ENCODE peak calls at places on chromosomes 2 and 18, in seven cellular contexts. One of them, this sample, is unnamed.

GRCh38 chr2:71453404-71454220 is at the start of gene DYSF:
- DNase-seq in IMR-90: peak; percentile 17
- DNase-seq in mesendoderm: peak; percentile 87
- DNase-seq in H9: peak; percentile 85
- DNase-seq in mesenchymal stem cell: peak; percentile 37
- DNase-seq in trophoblast cell: peak; percentile 91
- DNase-seq in H1: peak; percentile 87
- DNase-seq in this sample: peak; percentile 59

GRCh38 chr2:460861-461260 is 173.0 kb upstream of the ALKAL2 start:
- DNase-seq in IMR-90: no peak
- DNase-seq in mesendoderm: no peak
- DNase-seq in H9: peak; percentile 1
- DNase-seq in mesenchymal stem cell: no peak
- DNase-seq in trophoblast cell: no peak
- DNase-seq in H1: no peak
- DNase-seq in this sample: no peak

GRCh38 chr2:201440182-201440581 is 11.1 kb downstream of the TRAK2 start:
- DNase-seq in IMR-90: no peak
- DNase-seq in mesendoderm: peak; percentile 84
- DNase-seq in H9: no peak
- DNase-seq in mesenchymal stem cell: no peak
- DNase-seq in trophoblast cell: peak; percentile 76
- DNase-seq in H1: no peak
- DNase-seq in this sample: no peak

GRCh38 chr2:74001121-74001520 is 16.4 kb downstream of the TET3 start:
- DNase-seq in IMR-90: peak; percentile 50
- DNase-seq in mesendoderm: no peak
- DNase-seq in H9: no peak
- DNase-seq in mesenchymal stem cell: no peak
- DNase-seq in trophoblast cell: no peak
- DNase-seq in H1: no peak
- DNase-seq in this sample: no peak

GRCh38 chr18:67300498-67300897 is 216.0 kb downstream of the DSEL start:
- DNase-seq in IMR-90: no peak
- DNase-seq in mesendoderm: peak; percentile 64
- DNase-seq in H9: no peak
- DNase-seq in mesenchymal stem cell: no peak
- DNase-seq in trophoblast cell: no peak
- DNase-seq in H1: no peak
- DNase-seq in this sample: peak; percentile 23

GRCh38 chr18:25349131-25349925 is 2.6 kb downstream of the ZNF521 start:
- DNase-seq in IMR-90: peak; percentile 69
- DNase-seq in mesendoderm: peak; percentile 64
- DNase-seq in H9: peak; percentile 43
- DNase-seq in mesenchymal stem cell: peak; percentile 78
- DNase-seq in trophoblast cell: no peak
- DNase-seq in H1: peak; percentile 77
- DNase-seq in this sample: peak; percentile 63

GRCh38 chr2:157190151-157190550 is 67.4 kb upstream of the GALNT5 start:
- DNase-seq in IMR-90: peak; percentile 90
- DNase-seq in mesendoderm: peak; percentile 43
- DNase-seq in H9: no peak
- DNase-seq in mesenchymal stem cell: peak; percentile 73
- DNase-seq in trophoblast cell: peak; percentile 69
- DNase-seq in H1: no peak
- DNase-seq in this sample: no peak

GRCh38 chr2:118221952-118222594 is 133.8 kb downstream of the INSIG2 start:
- DNase-seq in IMR-90: peak; percentile 76
- DNase-seq in mesendoderm: peak; percentile 75
- DNase-seq in H9: peak; percentile 38
- DNase-seq in mesenchymal stem cell: peak; percentile 70
- DNase-seq in trophoblast cell: peak; percentile 81
- DNase-seq in H1: peak; percentile 52
- DNase-seq in this sample: peak; percentile 52

GRCh38 chr2:69138793-69139510 is 126.0 kb downstream of the ANTXR1 start:
- DNase-seq in IMR-90: peak; percentile 88
- DNase-seq in mesendoderm: peak; percentile 61
- DNase-seq in H9: no peak
- DNase-seq in mesenchymal stem cell: peak; percentile 75
- DNase-seq in trophoblast cell: peak; percentile 48
- DNase-seq in H1: no peak
- DNase-seq in this sample: no peak

GRCh38 chr2:127661072-127661618 is 14.2 kb downstream of the LIMS2 start:
- DNase-seq in IMR-90: peak; percentile 24
- DNase-seq in mesendoderm: no peak
- DNase-seq in H9: no peak
- DNase-seq in mesenchymal stem cell: peak; percentile 85
- DNase-seq in trophoblast cell: peak; percentile 40
- DNase-seq in H1: no peak
- DNase-seq in this sample: no peak

GRCh38 chr2:205837663-205838062 is 155.4 kb downstream of the NRP2 start:
- DNase-seq in IMR-90: no peak
- DNase-seq in mesendoderm: no peak
- DNase-seq in H9: no peak
- DNase-seq in mesenchymal stem cell: no peak
- DNase-seq in trophoblast cell: no peak
- DNase-seq in H1: no peak
- DNase-seq in this sample: no peak

GRCh38 chr18:48675912-48676311 is 137.1 kb downstream of the CTIF start:
- DNase-seq in IMR-90: no peak
- DNase-seq in mesendoderm: no peak
- DNase-seq in H9: no peak
- DNase-seq in mesenchymal stem cell: no peak
- DNase-seq in trophoblast cell: no peak
- DNase-seq in H1: no peak
- DNase-seq in this sample: no peak

GRCh38 chr18:10306779-10307178 is 147.7 kb upstream of the APCDD1 start:
- DNase-seq in IMR-90: no peak
- DNase-seq in mesendoderm: no peak
- DNase-seq in H9: no peak
- DNase-seq in mesenchymal stem cell: no peak
- DNase-seq in trophoblast cell: no peak
- DNase-seq in H1: no peak
- DNase-seq in this sample: no peak

GRCh38 chr2:74010087-74010541 is 25.4 kb downstream of the TET3 start:
- DNase-seq in IMR-90: no peak
- DNase-seq in mesendoderm: no peak
- DNase-seq in H9: no peak
- DNase-seq in mesenchymal stem cell: no peak
- DNase-seq in trophoblast cell: peak; percentile 95
- DNase-seq in H1: no peak
- DNase-seq in this sample: no peak

GRCh38 chr2:236811062-236811656 is 241.5 kb downstream of the ACKR3 start:
- DNase-seq in IMR-90: no peak
- DNase-seq in mesendoderm: no peak
- DNase-seq in H9: no peak
- DNase-seq in mesenchymal stem cell: no peak
- DNase-seq in trophoblast cell: no peak
- DNase-seq in H1: no peak
- DNase-seq in this sample: no peak

GRCh38 chr2:205766765-205767359 is 84.6 kb downstream of the NRP2 start:
- DNase-seq in IMR-90: peak; percentile 72
- DNase-seq in mesendoderm: peak; percentile 75
- DNase-seq in H9: peak; percentile 59
- DNase-seq in mesenchymal stem cell: peak; percentile 68
- DNase-seq in trophoblast cell: peak; percentile 78
- DNase-seq in H1: peak; percentile 73
- DNase-seq in this sample: peak; percentile 69

GRCh38 chr2:61536086-61536722 is 2.0 kb downstream of the XPO1 start:
- DNase-seq in IMR-90: peak; percentile 16
- DNase-seq in mesendoderm: no peak
- DNase-seq in H9: no peak
- DNase-seq in mesenchymal stem cell: peak; percentile 66
- DNase-seq in trophoblast cell: no peak
- DNase-seq in H1: no peak
- DNase-seq in this sample: no peak

GRCh38 chr2:177289824-177290632 is 25.5 kb upstream of the NFE2L2 start:
- DNase-seq in IMR-90: no peak
- DNase-seq in mesendoderm: no peak
- DNase-seq in H9: no peak
- DNase-seq in mesenchymal stem cell: no peak
- DNase-seq in trophoblast cell: no peak
- DNase-seq in H1: no peak
- DNase-seq in this sample: no peak

GRCh38 chr18:37484893-37485834 is 80.4 kb downstream of the CELF4 start:
- DNase-seq in IMR-90: peak; percentile 5
- DNase-seq in mesendoderm: peak; percentile 78
- DNase-seq in H9: peak; percentile 72
- DNase-seq in mesenchymal stem cell: peak; percentile 26
- DNase-seq in trophoblast cell: peak; percentile 35
- DNase-seq in H1: peak; percentile 77
- DNase-seq in this sample: peak; percentile 42

GRCh38 chr2:2252179-2252578 is 78.9 kb downstream of the MYT1L start:
- DNase-seq in IMR-90: no peak
- DNase-seq in mesendoderm: no peak
- DNase-seq in H9: no peak
- DNase-seq in mesenchymal stem cell: no peak
- DNase-seq in trophoblast cell: no peak
- DNase-seq in H1: no peak
- DNase-seq in this sample: no peak

GRCh38 chr18:50203801-50204604 is 9.1 kb upstream of the MYO5B start:
- DNase-seq in IMR-90: peak; percentile 9
- DNase-seq in mesendoderm: peak; percentile 83
- DNase-seq in H9: peak; percentile 82
- DNase-seq in mesenchymal stem cell: peak; percentile 30
- DNase-seq in trophoblast cell: peak; percentile 77
- DNase-seq in H1: peak; percentile 81
- DNase-seq in this sample: peak; percentile 59

GRCh38 chr2:211447545-211447944 is 891.1 kb downstream of the CPS1 start:
- DNase-seq in IMR-90: no peak
- DNase-seq in mesendoderm: no peak
- DNase-seq in H9: no peak
- DNase-seq in mesenchymal stem cell: no peak
- DNase-seq in trophoblast cell: no peak
- DNase-seq in H1: no peak
- DNase-seq in this sample: no peak

GRCh38 chr2:218807626-218808025 is 24.0 kb downstream of the PRKAG3 start:
- DNase-seq in IMR-90: peak; percentile 15
- DNase-seq in mesendoderm: no peak
- DNase-seq in H9: no peak
- DNase-seq in mesenchymal stem cell: peak; percentile 49
- DNase-seq in trophoblast cell: no peak
- DNase-seq in H1: no peak
- DNase-seq in this sample: no peak

GRCh38 chr18:51490860-51491259 is 293.4 kb upstream of the MEX3C start:
- DNase-seq in IMR-90: no peak
- DNase-seq in mesendoderm: peak; percentile 18
- DNase-seq in H9: no peak
- DNase-seq in mesenchymal stem cell: no peak
- DNase-seq in trophoblast cell: no peak
- DNase-seq in H1: no peak
- DNase-seq in this sample: no peak

GRCh38 chr2:73142937-73143336 is 30.2 kb upstream of the RAB11FIP5 start:
- DNase-seq in IMR-90: no peak
- DNase-seq in mesendoderm: no peak
- DNase-seq in H9: no peak
- DNase-seq in mesenchymal stem cell: no peak
- DNase-seq in trophoblast cell: no peak
- DNase-seq in H1: no peak
- DNase-seq in this sample: no peak

GRCh38 chr18:62107881-62108280 is 79.0 kb downstream of the PIGN start:
- DNase-seq in IMR-90: no peak
- DNase-seq in mesendoderm: no peak
- DNase-seq in H9: no peak
- DNase-seq in mesenchymal stem cell: no peak
- DNase-seq in trophoblast cell: no peak
- DNase-seq in H1: no peak
- DNase-seq in this sample: no peak

GRCh38 chr2:133838642-133839370 is 270.5 kb upstream of the NCKAP5 start:
- DNase-seq in IMR-90: no peak
- DNase-seq in mesendoderm: no peak
- DNase-seq in H9: no peak
- DNase-seq in mesenchymal stem cell: no peak
- DNase-seq in trophoblast cell: no peak
- DNase-seq in H1: no peak
- DNase-seq in this sample: no peak
- H3K23ac ChIP-seq in IMR-90: no peak overlapping the region
- H3K23ac ChIP-seq in mesendoderm: no peak overlapping the region
- H3K23ac ChIP-seq in H9: no peak overlapping the region
- H3K23ac ChIP-seq in mesenchymal stem cell: no peak overlapping the region
- H3K23ac ChIP-seq in trophoblast cell: no peak overlapping the region
- H3K23ac ChIP-seq in H1: no peak overlapping the region
- H3K23ac ChIP-seq in this sample: no peak overlapping the region

GRCh38 chr2:129763190-129763846 is 216.1 kb upstream of the RAB6C start:
- DNase-seq in IMR-90: no peak
- DNase-seq in mesendoderm: no peak
- DNase-seq in H9: peak; percentile 19
- DNase-seq in mesenchymal stem cell: no peak
- DNase-seq in trophoblast cell: no peak
- DNase-seq in H1: no peak
- DNase-seq in this sample: no peak
- H2AK5ac ChIP-seq in IMR-90: no peak overlapping the region
- H2AK5ac ChIP-seq in mesendoderm: no peak overlapping the region
- H2AK5ac ChIP-seq in H9: no peak overlapping the region
- H2AK5ac ChIP-seq in mesenchymal stem cell: no peak overlapping the region
- H2AK5ac ChIP-seq in trophoblast cell: no peak overlapping the region
- H2AK5ac ChIP-seq in H1: peak overlapping the region; percentile 77
- H2AK5ac ChIP-seq in this sample: no peak overlapping the region

GRCh38 chr2:151262629-151263028 is 966 bp upstream of the RBM43 start:
- DNase-seq in IMR-90: no peak
- DNase-seq in mesendoderm: no peak
- DNase-seq in H9: peak; percentile 30
- DNase-seq in mesenchymal stem cell: no peak
- DNase-seq in trophoblast cell: no peak
- DNase-seq in H1: no peak
- DNase-seq in this sample: no peak
- H3K18ac ChIP-seq in IMR-90: no peak overlapping the region
- H3K18ac ChIP-seq in mesendoderm: no peak overlapping the region
- H3K18ac ChIP-seq in H9: no peak overlapping the region
- H3K18ac ChIP-seq in mesenchymal stem cell: no peak overlapping the region
- H3K18ac ChIP-seq in trophoblast cell: no peak overlapping the region
- H3K18ac ChIP-seq in H1: no peak overlapping the region
- H3K18ac ChIP-seq in this sample: no peak overlapping the region

DNA sequence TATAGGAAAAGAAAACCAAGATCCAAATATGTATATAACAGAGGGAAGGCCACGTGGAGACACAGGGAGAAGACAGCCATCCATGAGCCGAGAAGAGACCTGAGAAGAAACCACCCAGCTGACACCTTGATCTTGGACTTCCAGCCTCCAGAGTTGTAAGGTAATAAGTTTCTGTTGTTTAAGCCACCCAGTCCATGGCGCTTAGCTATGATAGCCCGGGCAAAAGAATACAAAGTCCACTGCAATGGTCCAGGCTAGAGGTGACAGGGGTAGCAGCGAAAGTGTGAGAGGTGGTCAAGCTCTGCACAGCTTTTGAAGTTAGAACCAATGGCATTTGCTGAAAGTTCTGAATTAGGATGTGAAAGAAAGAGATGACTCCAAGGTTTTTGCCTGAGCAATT is 2.8 kb downstream of the MYOM1 start:
- DNase-seq in IMR-90: no peak
- DNase-seq in mesendoderm: no peak
- DNase-seq in H9: no peak
- DNase-seq in mesenchymal stem cell: no peak
- DNase-seq in trophoblast cell: no peak
- DNase-seq in H1: no peak
- DNase-seq in this sample: no peak
- H3K23ac ChIP-seq in IMR-90: no peak overlapping the region
- H3K23ac ChIP-seq in mesendoderm: no peak overlapping the region
- H3K23ac ChIP-seq in H9: no peak overlapping the region
- H3K23ac ChIP-seq in mesenchymal stem cell: no peak overlapping the region
- H3K23ac ChIP-seq in trophoblast cell: no peak overlapping the region
- H3K23ac ChIP-seq in H1: no peak overlapping the region
- H3K23ac ChIP-seq in this sample: no peak overlapping the region

GRCh38 chr2:83196225-83196624 is 1262.9 kb downstream of the SUCLG1 start:
- DNase-seq in IMR-90: peak; percentile 42
- DNase-seq in mesendoderm: peak; percentile 11
- DNase-seq in H9: no peak
- DNase-seq in mesenchymal stem cell: peak; percentile 34
- DNase-seq in trophoblast cell: peak; percentile 48
- DNase-seq in H1: no peak
- DNase-seq in this sample: no peak
- H2AK5ac ChIP-seq in IMR-90: no peak overlapping the region
- H2AK5ac ChIP-seq in mesendoderm: no peak overlapping the region
- H2AK5ac ChIP-seq in H9: no peak overlapping the region
- H2AK5ac ChIP-seq in mesenchymal stem cell: no peak overlapping the region
- H2AK5ac ChIP-seq in trophoblast cell: no peak overlapping the region
- H2AK5ac ChIP-seq in H1: no peak overlapping the region
- H2AK5ac ChIP-seq in this sample: no peak overlapping the region

This sample was measured in neuronal stem cell.